ENCODE peak calls at places on chromosome 14, in ten cellular contexts. O, R, T, S, M, X, W, A, L and I are unnamed samples.
A peak's percentile ranks its signal among the peaks of the same experiment; 100 is the strongest.

GRCh38 chr14:50397461-50398196 is 948 bp upstream of the CDKL1 start:
- DNase-seq in X (peak; percentile 34), M (no peak), O (peak; percentile 30), R (no peak), T (no peak), L (peak; percentile 28), W (no peak), A (peak; percentile 48), S (peak; percentile 66), I (no peak)

GRCh38 chr14:106691601-106692291 is 1165.4 kb downstream of the TMEM121 start:
- DNase-seq in M (no peak), S (peak; percentile 14), X (peak; percentile 47), T (no peak), O (no peak), R (no peak), W (no peak), L (no peak), A (peak; percentile 36), I (peak; percentile 37)

GRCh38 chr14:101351769-101352168 is 209.5 kb upstream of the DIO3 start:
- DNase-seq in X (no peak), S (no peak), T (no peak), R (no peak), A (peak; percentile 1), O (no peak), M (no peak), W (no peak), L (no peak), I (no peak)

GRCh38 chr14:101813171-101813759 is 51.8 kb downstream of the PPP2R5C start:
- DNase-seq in L (peak; percentile 32), S (peak; percentile 31), M (no peak), A (no peak), T (no peak), X (peak; percentile 47), W (no peak), O (no peak), R (no peak), I (no peak)

GRCh38 chr14:59265808-59266207 is 77.3 kb downstream of the DAAM1 start:
- DNase-seq in S (no peak), L (no peak), O (no peak), X (peak; percentile 35), M (peak; percentile 63), T (no peak), W (no peak), R (no peak), A (no peak), I (no peak)

GRCh38 chr14:77761205-77761931 is 412 bp upstream of the SNW1 start:
- DNase-seq in O (peak; percentile 15), L (peak; percentile 40), S (peak; percentile 25), A (peak; percentile 21), W (peak; percentile 36), X (peak; percentile 13), R (peak; percentile 62), T (peak; percentile 33), M (no peak), I (no peak)

GRCh38 chr14:57245941-57246340 is 22.8 kb downstream of the EXOC5 start:
- DNase-seq in W (no peak), L (no peak), R (no peak), O (no peak), X (no peak), T (no peak), A (no peak), S (no peak), M (no peak), I (no peak)

GRCh38 chr14:83529531-83529930 is 1995.9 kb upstream of the SEL1L start:
- DNase-seq in M (no peak), W (peak; percentile 61), A (no peak), S (no peak), X (no peak), T (no peak), L (no peak), R (no peak), O (no peak), I (no peak)

GRCh38 chr14:94385553-94386057 is 2.8 kb downstream of the SERPINA1 start:
- DNase-seq in X (no peak), O (no peak), A (no peak), L (no peak), W (no peak), S (no peak), T (no peak), R (no peak), M (no peak), I (no peak)

GRCh38 chr14:74840603-74841030 is 35.3 kb downstream of the PROX2 start:
- DNase-seq in T (no peak), A (no peak), R (no peak), W (no peak), L (no peak), S (no peak), O (no peak), M (no peak), X (no peak), I (no peak)

GRCh38 chr14:36238666-36239363 is 62.3 kb upstream of the PTCSC3 start:
- DNase-seq in T (peak; percentile 29), L (no peak), R (no peak), O (no peak), A (no peak), W (peak; percentile 70), X (no peak), M (no peak), S (no peak), I (no peak)

GRCh38 chr14:31761325-31761724 is 200.1 kb downstream of the NUBPL start:
- DNase-seq in R (no peak), M (no peak), A (no peak), O (no peak), X (no peak), L (no peak), W (no peak), T (no peak), S (no peak), I (no peak)

GRCh38 chr14:46197856-46198255 is 453.7 kb downstream of the RPL10L start:
- DNase-seq in X (no peak), T (no peak), A (no peak), O (no peak), M (no peak), L (no peak), R (no peak), S (no peak), W (no peak), I (no peak)

GRCh38 chr14:54354096-54354495 is 42.7 kb upstream of the CDKN3 start:
- DNase-seq in R (no peak), A (no peak), O (no peak), T (no peak), X (no peak), M (no peak), S (no peak), L (no peak), W (no peak), I (no peak)

GRCh38 chr14:34501004-34501580 is 38.4 kb downstream of the EAPP start:
- DNase-seq in X (no peak), T (no peak), A (no peak), M (no peak), O (no peak), R (no peak), S (no peak), W (no peak), L (no peak), I (no peak)

GRCh38 chr14:84225243-84225642 is 1304.7 kb upstream of the FLRT2 start:
- DNase-seq in T (peak; percentile 19), S (no peak), A (no peak), W (no peak), R (no peak), X (peak; percentile 16), M (no peak), O (peak; percentile 60), L (no peak), I (no peak)

GRCh38 chr14:100223332-100224171 is 15.4 kb upstream of the YY1 start:
- DNase-seq in R (no peak), T (no peak), X (no peak), S (no peak), W (peak; percentile 41), A (no peak), L (no peak), M (no peak), O (no peak), I (no peak)
- TF ChIP-seq POLR2A in R (no peak), T (no peak), X (no peak), S (no peak), W (no peak), A (no peak), L (no peak), M (no peak), O (no peak), I (no peak)

GRCh38 chr14:51653096-51653814 is 1.5 kb downstream of the FRMD6 start:
- DNase-seq in O (no peak), M (no peak), R (no peak), X (no peak), A (no peak), T (no peak), S (peak; percentile 20), W (peak; percentile 60), L (no peak), I (no peak)
- TF ChIP-seq POLR2A in O (no peak), M (no peak), R (no peak), X (no peak), A (no peak), T (no peak), S (no peak), W (peak; percentile 57), L (peak; percentile 40), I (no peak)

GRCh38 chr14:96362965-96363750 is at the start of the genes ATG2B and GSKIP:
- DNase-seq in A (peak; percentile 96), T (peak; percentile 91), R (peak; percentile 90), M (peak; percentile 98), S (peak; percentile 94), W (peak; percentile 85), L (peak; percentile 93), O (peak; percentile 89), X (peak; percentile 97), I (peak; percentile 80)
- TF ChIP-seq POLR2A in A (peak; percentile 82), T (no peak), R (peak; percentile 71), M (peak; percentile 83), S (peak; percentile 90), W (peak; percentile 72), L (peak; percentile 60), O (peak; percentile 49), X (peak; percentile 88), I (peak; percentile 60)

GRCh38 chr14:93206793-93207467 is at the start of the genes GON7 and UBR7:
- DNase-seq in T (peak; percentile 95), W (peak; percentile 96), O (peak; percentile 92), M (peak; percentile 97), L (peak; percentile 94), A (peak; percentile 95), S (peak; percentile 97), R (peak; percentile 95), X (peak; percentile 97), I (peak; percentile 82)
- TF ChIP-seq POLR2A in T (no peak), W (peak; percentile 80), O (peak; percentile 77), M (peak; percentile 65), L (peak; percentile 61), A (peak; percentile 67), S (peak; percentile 83), R (peak; percentile 71), X (peak; percentile 84), I (peak; percentile 83)

DNA sequence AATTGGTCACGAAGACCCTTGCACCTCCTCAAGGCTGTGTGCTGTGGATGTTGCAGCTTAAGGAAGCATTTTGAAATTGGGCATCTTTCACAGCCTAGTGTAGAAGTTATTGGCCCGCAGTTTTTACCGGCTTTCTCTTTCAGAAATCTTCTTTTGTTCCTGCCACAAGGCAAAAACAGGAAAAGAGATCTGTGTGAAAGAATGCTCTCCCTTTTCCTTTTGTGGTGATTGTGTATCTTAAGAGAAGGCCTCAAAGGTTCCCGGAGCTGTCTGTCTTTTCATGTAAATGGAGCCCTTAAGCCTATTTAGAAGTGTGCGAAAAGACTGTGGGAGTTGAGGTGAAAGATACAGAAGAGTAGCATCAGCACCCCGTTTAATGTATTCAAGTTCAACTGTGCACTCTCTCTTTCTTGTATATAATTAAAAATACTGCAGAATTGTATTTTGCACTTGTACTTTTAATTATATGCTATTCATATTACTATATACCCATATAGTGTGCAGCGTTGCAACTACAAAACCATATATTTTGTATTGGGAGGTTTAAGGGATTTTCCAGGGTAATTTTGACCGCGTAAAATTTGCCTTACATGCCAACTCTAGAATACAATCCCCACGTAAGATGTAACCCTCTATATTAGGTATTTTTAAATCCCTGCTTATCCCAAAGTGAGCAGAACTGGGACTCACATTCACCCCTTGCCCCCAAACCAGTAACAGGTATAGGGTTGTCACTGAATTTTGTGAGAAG is 441.7 kb downstream of the RAD51B start:
- DNase-seq in X (no peak), M (no peak), R (no peak), A (no peak), O (no peak), W (no peak), S (no peak), L (no peak), T (no peak), I (no peak)
- TF ChIP-seq POLR2A in X (no peak), M (no peak), R (no peak), A (no peak), O (no peak), W (no peak), S (no peak), L (no peak), T (no peak), I (no peak)